ENCODE peak calls at places on chromosomes 13 and 19, in seven cellular contexts. A is pancreas, E is neuronal stem cell, P is upper lobe of left lung, U is mesendoderm, O is heart left ventricle, Z is foreskin keratinocyte. K is an unnamed sample.

GRCh38 chr19:18839465-18840287 is 7.9 kb downstream of the UPF1 start:
- DNase-seq in A (no peak), E (no peak), P (peak; percentile 51), U (no peak), O (no peak), Z (no peak), K (no peak)

GRCh38 chr13:100300708-100301107 is 211.8 kb downstream of the PCCA start:
- DNase-seq in A (no peak), E (no peak), P (no peak), U (no peak), O (no peak), Z (no peak), K (no peak)

GRCh38 chr13:109778102-109778542 is 8.3 kb downstream of the IRS2 start:
- DNase-seq in A (no peak), E (no peak), P (no peak), U (peak; percentile 29), O (no peak), Z (no peak), K (no peak)

GRCh38 chr19:32661318-32661717 is 13.7 kb downstream of the ANKRD27 start:
- DNase-seq in A (no peak), E (no peak), P (no peak), U (no peak), O (no peak), Z (no peak), K (no peak)

GRCh38 chr13:109593230-109593629 is 193.2 kb downstream of the IRS2 start:
- DNase-seq in A (no peak), E (no peak), P (no peak), U (no peak), O (no peak), Z (no peak), K (no peak)

GRCh38 chr19:17061205-17061604 is 14.0 kb downstream of the HAUS8 start:
- DNase-seq in A (no peak), E (no peak), P (no peak), U (no peak), O (no peak), Z (no peak), K (no peak)

GRCh38 chr13:34174671-34175145 is 356.8 kb downstream of the RFC3 start:
- DNase-seq in A (no peak), E (no peak), P (no peak), U (no peak), O (no peak), Z (no peak), K (no peak)

GRCh38 chr19:12788025-12788681 is 3.1 kb upstream of the JUNB start:
- DNase-seq in A (peak; percentile 22), E (no peak), P (no peak), U (no peak), O (no peak), Z (no peak), K (no peak)

GRCh38 chr19:21604351-21604926 is 99.0 kb downstream of the ZNF429 start:
- DNase-seq in A (no peak), E (no peak), P (no peak), U (peak; percentile 79), O (no peak), Z (peak; percentile 8), K (no peak)

GRCh38 chr13:103351035-103351828 is 285.0 kb upstream of the SLC10A2 start:
- DNase-seq in A (peak; percentile 11), E (no peak), P (no peak), U (peak; percentile 63), O (peak; percentile 8), Z (no peak), K (no peak)

GRCh38 chr19:12641456-12641855 is 25.1 kb downstream of the MAN2B1 start:
- DNase-seq in A (no peak), E (no peak), P (no peak), U (no peak), O (no peak), Z (no peak), K (no peak)

GRCh38 chr13:103805771-103806170 is 739.6 kb upstream of the SLC10A2 start:
- DNase-seq in A (no peak), E (no peak), P (no peak), U (peak; percentile 40), O (no peak), Z (no peak), K (no peak)

GRCh38 chr13:94656766-94657165 is 55.1 kb downstream of the GPR180 start:
- DNase-seq in A (no peak), E (no peak), P (no peak), U (peak; percentile 74), O (no peak), Z (peak; percentile 90), K (no peak)

GRCh38 chr19:35419046-35419445 is 29.0 kb upstream of the FFAR2 start:
- DNase-seq in A (no peak), E (no peak), P (no peak), U (no peak), O (no peak), Z (no peak), K (no peak)

GRCh38 chr13:35961002-35961401 is 170.2 kb downstream of the DCLK1 start:
- DNase-seq in A (no peak), E (no peak), P (no peak), U (no peak), O (no peak), Z (no peak), K (no peak)

GRCh38 chr13:90272356-90272755 is 1075.1 kb upstream of the MIR17HG start:
- DNase-seq in A (no peak), E (no peak), P (no peak), U (no peak), O (no peak), Z (peak; percentile 79), K (no peak)

GRCh38 chr19:21256722-21257121 is 72.5 kb downstream of the ZNF708 start:
- DNase-seq in A (no peak), E (no peak), P (no peak), U (peak; percentile 77), O (no peak), Z (peak; percentile 8), K (no peak)

GRCh38 chr19:51259348-51260245 is 8.7 kb downstream of the SIGLECL1 start:
- DNase-seq in A (no peak), E (peak; percentile 33), P (no peak), U (peak; percentile 62), O (peak; percentile 12), Z (no peak), K (no peak)

GRCh38 chr19:6071103-6071485 is 39.2 kb downstream of the RFX2 start:
- DNase-seq in A (no peak), E (no peak), P (no peak), U (no peak), O (no peak), Z (no peak), K (peak; percentile 6)

GRCh38 chr19:29457413-29457812 is 68.4 kb upstream of the VSTM2B start:
- DNase-seq in A (no peak), E (no peak), P (no peak), U (no peak), O (no peak), Z (no peak), K (no peak)

GRCh38 chr19:35742121-35742724 is at the start of gene IGFLR1:
- DNase-seq in A (no peak), E (no peak), P (no peak), U (no peak), O (no peak), Z (no peak), K (no peak)

GRCh38 chr19:18000981-18001836 is 6.8 kb upstream of the ARRDC2 start:
- DNase-seq in A (peak; percentile 85), E (no peak), P (peak; percentile 97), U (peak; percentile 76), O (peak; percentile 91), Z (peak; percentile 33), K (peak; percentile 77)

GRCh38 chr19:48216933-48217332 is 38.8 kb downstream of the CARD8 start:
- DNase-seq in A (no peak), E (no peak), P (no peak), U (peak; percentile 59), O (no peak), Z (no peak), K (no peak)

GRCh38 chr13:114149774-114150740 is 17.6 kb upstream of the RASA3 start:
- DNase-seq in A (no peak), E (no peak), P (no peak), U (no peak), O (no peak), Z (no peak), K (peak; percentile 24)

DNA sequence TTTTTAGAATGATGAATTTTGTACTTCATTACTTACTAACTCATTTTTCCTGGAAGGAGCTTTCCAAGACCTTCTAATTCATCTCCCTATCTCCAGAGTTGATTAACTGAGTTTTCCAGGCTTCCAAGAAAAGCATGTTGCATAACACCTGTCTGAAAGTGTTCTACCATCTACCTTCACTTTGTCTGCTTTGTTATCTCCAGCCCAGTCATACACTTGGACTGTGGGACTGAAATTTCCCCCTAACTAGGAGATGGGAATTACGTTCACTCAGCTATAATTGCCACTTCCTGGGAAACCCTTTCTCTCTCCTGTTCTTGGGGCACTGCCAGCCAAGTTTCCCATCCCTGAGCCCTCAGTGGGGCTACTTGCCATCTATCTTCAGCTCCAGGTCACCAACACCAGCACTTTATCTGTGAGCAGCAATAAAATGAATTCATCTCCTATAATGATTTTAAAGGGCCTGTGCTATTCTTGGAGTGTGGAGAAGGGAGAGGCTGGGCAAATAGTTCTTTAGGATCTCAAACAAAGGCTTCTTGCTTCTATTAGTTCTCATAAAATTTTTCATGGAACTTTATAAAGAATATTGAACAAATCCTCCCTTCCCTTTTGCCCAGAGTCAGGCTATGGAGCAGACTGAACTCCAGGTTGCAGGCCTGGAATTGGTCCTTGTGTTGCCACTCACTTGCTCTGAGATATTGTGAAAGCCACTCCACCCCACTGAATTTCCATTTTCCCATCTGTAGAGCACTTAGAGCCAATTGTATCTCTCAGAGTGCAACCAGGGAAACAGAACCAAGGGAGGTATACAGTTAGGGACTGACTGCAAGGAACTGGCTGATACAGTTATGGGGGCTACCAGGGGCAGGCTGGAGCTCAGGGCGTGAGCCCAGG is 17.8 kb upstream of the ATP12A start:
- DNase-seq in A (no peak), E (no peak), P (no peak), U (no peak), O (no peak), Z (no peak), K (no peak)
- H3K4me1 ChIP-seq in A (no peaks in the 10 kb centered on the region), E (no peaks in the 10 kb centered on the region), P (no peaks in the 10 kb centered on the region), U (no peaks in the 10 kb centered on the region), O (no peaks in the 10 kb centered on the region), Z (peaks cover 22% of the 10 kb centered on the region), K (peaks cover 15% of the 10 kb centered on the region)

GRCh38 chr19:44948237-44948636 is 2.4 kb downstream of the APOC2 start:
- DNase-seq in A (no peak), E (no peak), P (no peak), U (no peak), O (no peak), Z (no peak), K (no peak)
- H3K4me1 ChIP-seq in A (peaks cover 9% of the 10 kb centered on the region), E (no peaks in the 10 kb centered on the region), P (peaks cover 4% of the 10 kb centered on the region), U (no peaks in the 10 kb centered on the region), O (peaks cover 9% of the 10 kb centered on the region), Z (no peaks in the 10 kb centered on the region), K (no peaks in the 10 kb centered on the region)

GRCh38 chr19:14119644-14120496 is 2.3 kb upstream of the PRKACA start:
- DNase-seq in A (no peak), E (no peak), P (no peak), U (no peak), O (no peak), Z (no peak), K (no peak)
- H3K4me1 ChIP-seq in A (peaks cover 11% of the 10 kb centered on the region), E (peaks cover 25% of the 10 kb centered on the region), P (peaks cover 39% of the 10 kb centered on the region), U (peaks cover 6% of the 10 kb centered on the region), O (peaks cover 39% of the 10 kb centered on the region), Z (no peaks in the 10 kb centered on the region), K (peaks cover 8% of the 10 kb centered on the region)

DNA sequence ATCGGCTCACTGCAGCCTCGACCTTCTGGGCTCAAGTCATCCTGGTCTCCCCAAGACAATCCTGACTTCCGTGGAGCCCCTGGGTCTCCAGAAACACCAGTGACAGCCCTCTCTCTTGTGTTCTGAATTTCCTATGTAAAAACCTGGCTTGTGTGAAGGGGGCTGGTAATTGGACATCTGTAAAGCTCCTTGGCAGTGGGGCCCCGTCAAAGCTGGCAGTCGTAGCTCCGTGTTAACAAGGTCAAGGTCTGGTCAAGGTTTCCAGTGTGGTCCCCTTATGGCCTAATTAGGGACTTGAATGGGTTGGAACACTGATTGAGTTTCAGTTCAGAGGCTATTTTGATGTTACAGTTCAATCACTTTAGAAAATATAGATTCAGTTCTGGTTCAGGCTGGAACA is 32.8 kb upstream of the NDUFS7 start:
- DNase-seq in A (no peak), E (no peak), P (no peak), U (no peak), O (no peak), Z (no peak), K (no peak)
- H3K4me1 ChIP-seq in A (no peaks in the 10 kb centered on the region), E (peaks cover 11% of the 10 kb centered on the region), P (peaks cover 16% of the 10 kb centered on the region), U (no peaks in the 10 kb centered on the region), O (peaks cover 11% of the 10 kb centered on the region), Z (no peaks in the 10 kb centered on the region), K (peaks cover under 1% of the 10 kb centered on the region)